ENCODE peak calls at places on chromosomes 7 and 10, in eight cellular contexts. Z is glomerular endothelial cell; A is heart right ventricle; K is activated CD8-positive, alpha-beta memory T cell treated with anti-CD3 and anti-CD28 coated beads, Interleukin-2, amount 50 U/mL, for 4 hours; G is NCI-H524 treated with DMSO at 0.1 percent for 48 hours; L is transverse colon; S is astrocyte of the spinal cord; W is IMR-90. N is an unnamed sample.

GRCh38 chr10:65861249-65861648 is 1064.6 kb upstream of the LRRTM3 start:
- DNase-seq in S (peak; percentile 22), A (no peak), G (no peak), L (no peak), W (no peak), Z (no peak), K (no peak), N (no peak)

GRCh38 chr10:14616465-14616864 is 158.2 kb downstream of the FAM107B start:
- DNase-seq in K (no peak), S (no peak), G (no peak), A (no peak), Z (no peak), W (no peak), L (no peak), N (no peak)

GRCh38 chr10:29688230-29688634 is 53.5 kb upstream of the SVIL start:
- DNase-seq in S (peak; percentile 41), G (no peak), K (no peak), A (no peak), Z (no peak), W (no peak), L (no peak), N (no peak)

GRCh38 chr10:49082767-49083166 is 32.6 kb downstream of the VSTM4 start:
- DNase-seq in A (no peak), Z (no peak), G (no peak), S (no peak), L (no peak), W (no peak), K (no peak), N (no peak)

GRCh38 chr10:10792681-10793080 is 225.0 kb upstream of the CELF2 start:
- DNase-seq in A (no peak), G (peak; percentile 10), S (peak; percentile 84), K (no peak), W (peak; percentile 86), Z (peak; percentile 92), L (no peak), N (no peak)

GRCh38 chr7:151822541-151823181 is 54.3 kb downstream of the PRKAG2 start:
- DNase-seq in S (no peak), A (no peak), K (no peak), Z (no peak), W (no peak), L (no peak), G (no peak), N (no peak)

GRCh38 chr10:10930979-10931743 is 86.5 kb upstream of the CELF2 start:
- DNase-seq in W (no peak), L (no peak), S (no peak), K (no peak), A (no peak), Z (no peak), G (no peak), N (no peak)

GRCh38 chr10:60549686-60550085 is 160.0 kb upstream of the ANK3 start:
- DNase-seq in Z (peak; percentile 12), A (no peak), W (no peak), L (no peak), S (peak; percentile 23), G (no peak), K (no peak), N (no peak)

GRCh38 chr7:121000091-121000983 is 11.8 kb downstream of the CPED1 start:
- DNase-seq in A (no peak), W (peak; percentile 73), S (peak; percentile 69), Z (no peak), G (no peak), K (no peak), L (no peak), N (no peak)

GRCh38 chr7:2266911-2267310 is 24.9 kb downstream of the NUDT1 start:
- DNase-seq in Z (no peak), W (peak; percentile 62), G (peak; percentile 36), A (no peak), K (no peak), S (peak; percentile 43), L (no peak), N (no peak)

GRCh38 chr10:126551197-126551596 is 119.3 kb downstream of the C10orf90 start:
- DNase-seq in Z (no peak), G (no peak), A (no peak), W (no peak), S (no peak), L (no peak), K (no peak), N (peak; percentile 7)

GRCh38 chr7:4683884-4684565 is 1.9 kb downstream of the FOXK1 start:
- DNase-seq in G (no peak), Z (peak; percentile 47), K (peak; percentile 46), A (peak; percentile 64), L (peak; percentile 63), S (peak; percentile 63), W (peak; percentile 87), N (peak; percentile 26)

GRCh38 chr7:149196705-149197171 is 1.4 kb downstream of the ZNF282 start:
- DNase-seq in L (peak; percentile 11), K (no peak), A (no peak), G (no peak), W (no peak), S (no peak), Z (no peak), N (no peak)

GRCh38 chr10:18658992-18659783 is at the start of gene ARL5B:
- DNase-seq in A (peak; percentile 98), K (peak; percentile 96), W (peak; percentile 99), S (peak; percentile 99), L (peak; percentile 99), G (peak; percentile 53), Z (peak; percentile 79), N (peak; percentile 65)

GRCh38 chr10:91909178-91909677 is at the start of gene FGFBP3:
- DNase-seq in W (peak; percentile 45), Z (no peak), L (peak; percentile 28), G (peak; percentile 4), S (peak; percentile 55), A (no peak), K (peak; percentile 22), N (peak; percentile 91)

GRCh38 chr7:98903246-98903645 is 24.9 kb downstream of the TRRAP start:
- DNase-seq in W (no peak), S (no peak), A (no peak), K (no peak), Z (no peak), G (no peak), L (no peak), N (no peak)

GRCh38 chr10:3192856-3193635 is 20.5 kb upstream of the PITRM1 start:
- DNase-seq in A (no peak), W (peak; percentile 73), G (no peak), K (peak; percentile 59), S (peak; percentile 71), Z (peak; percentile 57), L (peak; percentile 61), N (peak; percentile 30)

GRCh38 chr10:122020202-122020601 is 31.2 kb downstream of the TACC2 start:
- DNase-seq in L (no peak), W (no peak), S (no peak), G (no peak), Z (no peak), K (no peak), A (no peak), N (no peak)

GRCh38 chr7:65382452-65382851 is 8.8 kb downstream of the ZNF92 start:
- DNase-seq in W (no peak), A (no peak), S (no peak), G (no peak), L (no peak), Z (no peak), K (no peak), N (no peak)

GRCh38 chr10:71094712-71095390 is 117.5 kb upstream of the UNC5B start:
- DNase-seq in K (no peak), G (no peak), A (no peak), S (no peak), W (no peak), L (no peak), Z (no peak), N (no peak)

GRCh38 chr10:71255817-71256660 is 43.7 kb downstream of the UNC5B start:
- DNase-seq in L (peak; percentile 92), Z (no peak), S (peak; percentile 93), W (peak; percentile 91), G (no peak), K (no peak), A (peak; percentile 64), N (peak; percentile 79)

GRCh38 chr7:25389489-25390106 is 161.3 kb upstream of the NPVF start:
- DNase-seq in A (no peak), S (peak; percentile 50), L (peak; percentile 13), W (peak; percentile 42), Z (peak; percentile 34), G (no peak), K (no peak), N (peak; percentile 67)

GRCh38 chr7:101557421-101557820 is 71.7 kb downstream of the MYL10 start:
- DNase-seq in A (no peak), G (no peak), L (peak; percentile 1), Z (no peak), W (no peak), K (no peak), S (no peak), N (no peak)

GRCh38 chr10:30849636-30850035 is 182.0 kb downstream of the ZNF438 start:
- DNase-seq in G (no peak), S (no peak), A (no peak), W (no peak), Z (no peak), K (no peak), L (no peak), N (no peak)

GRCh38 chr7:116522247-116522646 is 2.6 kb upstream of the CAV1 start:
- DNase-seq in L (no peak), G (no peak), W (peak; percentile 84), S (peak; percentile 92), K (no peak), Z (peak; percentile 93), A (no peak), N (no peak)

GRCh38 chr10:88865281-88865876 is 13.7 kb upstream of the ANKRD22 start:
- DNase-seq in W (no peak), S (peak; percentile 16), G (no peak), A (no peak), Z (no peak), L (no peak), K (no peak), N (no peak)

GRCh38 chr10:36725581-36726520 is 399.5 kb upstream of the ANKRD30A start:
- DNase-seq in L (no peak), S (peak; percentile 91), K (no peak), A (no peak), Z (peak; percentile 5), G (no peak), W (peak; percentile 88), N (no peak)

GRCh38 chr7:107953265-107953923 is 49.6 kb downstream of the LAMB1 start:
- DNase-seq in Z (no peak), G (no peak), A (no peak), S (no peak), K (no peak), W (no peak), L (no peak), N (no peak)

GRCh38 chr7:54860003-54860775 is 101.2 kb upstream of the SEC61G start:
- DNase-seq in G (no peak), K (no peak), S (no peak), A (no peak), W (peak; percentile 31), Z (no peak), L (no peak), N (peak; percentile 47)